ENCODE peak calls at places on chromosomes 2 and 18, in six cellular contexts. One of them, this sample, is unnamed.

GRCh38 chr2:180000434-180000833 is 6.7 kb downstream of the CWC22 start:
- DNase-seq in astrocyte of the cerebellum: no peak
- DNase-seq in astrocyte of the spinal cord: no peak
- DNase-seq in Caco-2: no peak
- DNase-seq in OCI-LY7: no peak
- DNase-seq in epithelial cell of esophagus: peak
- DNase-seq in this sample: peak

GRCh38 chr18:33906046-33906445 is 318.7 kb downstream of the NOL4 start:
- DNase-seq in epithelial cell of esophagus: no peak
- DNase-seq in astrocyte of the cerebellum: peak
- DNase-seq in Caco-2: no peak
- DNase-seq in astrocyte of the spinal cord: peak
- DNase-seq in OCI-LY7: no peak
- DNase-seq in this sample: no peak

GRCh38 chr18:9614401-9615279 is at the start of gene PPP4R1:
- DNase-seq in astrocyte of the cerebellum: no peak
- DNase-seq in astrocyte of the spinal cord: peak
- DNase-seq in Caco-2: peak
- DNase-seq in OCI-LY7: peak
- DNase-seq in epithelial cell of esophagus: peak
- DNase-seq in this sample: peak

GRCh38 chr18:21110667-21111350 is 804 bp downstream of the ROCK1 start:
- DNase-seq in OCI-LY7: peak
- DNase-seq in astrocyte of the cerebellum: no peak
- DNase-seq in Caco-2: no peak
- DNase-seq in epithelial cell of esophagus: peak
- DNase-seq in astrocyte of the spinal cord: peak
- DNase-seq in this sample: peak

GRCh38 chr2:128413014-128413717 is 94.5 kb upstream of the HS6ST1 start:
- DNase-seq in Caco-2: no peak
- DNase-seq in astrocyte of the spinal cord: no peak
- DNase-seq in OCI-LY7: no peak
- DNase-seq in epithelial cell of esophagus: no peak
- DNase-seq in astrocyte of the cerebellum: no peak
- DNase-seq in this sample: no peak

GRCh38 chr2:20015482-20016083 is 3.1 kb upstream of the MATN3 start:
- DNase-seq in astrocyte of the cerebellum: peak
- DNase-seq in astrocyte of the spinal cord: peak
- DNase-seq in OCI-LY7: peak
- DNase-seq in epithelial cell of esophagus: peak
- DNase-seq in Caco-2: no peak
- DNase-seq in this sample: peak

GRCh38 chr2:25417715-25418369 is 76.1 kb upstream of the DNMT3A start:
- DNase-seq in epithelial cell of esophagus: no peak
- DNase-seq in OCI-LY7: peak
- DNase-seq in astrocyte of the cerebellum: no peak
- DNase-seq in Caco-2: no peak
- DNase-seq in astrocyte of the spinal cord: no peak
- DNase-seq in this sample: no peak

GRCh38 chr2:5839563-5839962 is 147.4 kb downstream of the SOX11 start:
- DNase-seq in epithelial cell of esophagus: no peak
- DNase-seq in OCI-LY7: no peak
- DNase-seq in astrocyte of the spinal cord: peak
- DNase-seq in astrocyte of the cerebellum: no peak
- DNase-seq in Caco-2: no peak
- DNase-seq in this sample: no peak

GRCh38 chr18:31610841-31611240 is 19.2 kb downstream of the TTR start:
- DNase-seq in astrocyte of the spinal cord: peak
- DNase-seq in OCI-LY7: peak
- DNase-seq in epithelial cell of esophagus: peak
- DNase-seq in astrocyte of the cerebellum: no peak
- DNase-seq in Caco-2: peak
- DNase-seq in this sample: peak

GRCh38 chr2:238065447-238065846 is 4.6 kb downstream of the SCLY start:
- DNase-seq in epithelial cell of esophagus: no peak
- DNase-seq in astrocyte of the spinal cord: no peak
- DNase-seq in astrocyte of the cerebellum: no peak
- DNase-seq in OCI-LY7: no peak
- DNase-seq in Caco-2: no peak
- DNase-seq in this sample: no peak

GRCh38 chr2:73850009-73850408 is 21.2 kb downstream of the STAMBP start:
- DNase-seq in astrocyte of the cerebellum: no peak
- DNase-seq in epithelial cell of esophagus: no peak
- DNase-seq in Caco-2: no peak
- DNase-seq in OCI-LY7: no peak
- DNase-seq in astrocyte of the spinal cord: no peak
- DNase-seq in this sample: no peak

GRCh38 chr2:8983571-8983970 is 19.9 kb downstream of the MBOAT2 start:
- DNase-seq in OCI-LY7: no peak
- DNase-seq in astrocyte of the cerebellum: no peak
- DNase-seq in astrocyte of the spinal cord: peak
- DNase-seq in epithelial cell of esophagus: no peak
- DNase-seq in Caco-2: no peak
- DNase-seq in this sample: no peak

GRCh38 chr2:56013475-56013874 is 89.9 kb upstream of the EFEMP1 start:
- DNase-seq in astrocyte of the cerebellum: no peak
- DNase-seq in OCI-LY7: no peak
- DNase-seq in astrocyte of the spinal cord: no peak
- DNase-seq in epithelial cell of esophagus: peak
- DNase-seq in Caco-2: no peak
- DNase-seq in this sample: no peak

GRCh38 chr18:39635192-39635591 is 2069.6 kb upstream of the CELF4 start:
- DNase-seq in astrocyte of the spinal cord: no peak
- DNase-seq in Caco-2: no peak
- DNase-seq in OCI-LY7: no peak
- DNase-seq in astrocyte of the cerebellum: no peak
- DNase-seq in epithelial cell of esophagus: no peak
- DNase-seq in this sample: no peak

GRCh38 chr2:177397501-177398289 is 5.1 kb downstream of the AGPS start:
- DNase-seq in astrocyte of the cerebellum: peak
- DNase-seq in astrocyte of the spinal cord: peak
- DNase-seq in Caco-2: peak
- DNase-seq in epithelial cell of esophagus: peak
- DNase-seq in OCI-LY7: no peak
- DNase-seq in this sample: peak

GRCh38 chr2:3478846-3479385 is 40.4 kb downstream of the ADI1 start:
- DNase-seq in astrocyte of the cerebellum: no peak
- DNase-seq in epithelial cell of esophagus: no peak
- DNase-seq in astrocyte of the spinal cord: no peak
- DNase-seq in Caco-2: no peak
- DNase-seq in OCI-LY7: no peak
- DNase-seq in this sample: no peak

GRCh38 chr2:95267458-95268207 is 6.6 kb upstream of the PROM2 start:
- DNase-seq in astrocyte of the spinal cord: peak
- DNase-seq in astrocyte of the cerebellum: peak
- DNase-seq in epithelial cell of esophagus: no peak
- DNase-seq in OCI-LY7: no peak
- DNase-seq in Caco-2: no peak
- DNase-seq in this sample: no peak

GRCh38 chr2:12363569-12363968 is 353.2 kb upstream of the TRIB2 start:
- DNase-seq in astrocyte of the cerebellum: no peak
- DNase-seq in astrocyte of the spinal cord: no peak
- DNase-seq in Caco-2: no peak
- DNase-seq in epithelial cell of esophagus: no peak
- DNase-seq in OCI-LY7: no peak
- DNase-seq in this sample: no peak

GRCh38 chr2:97734061-97734912 is 20.9 kb downstream of the ZAP70 start:
- DNase-seq in epithelial cell of esophagus: no peak
- DNase-seq in astrocyte of the spinal cord: no peak
- DNase-seq in OCI-LY7: no peak
- DNase-seq in Caco-2: peak
- DNase-seq in astrocyte of the cerebellum: no peak
- DNase-seq in this sample: no peak

GRCh38 chr2:109393211-109393610 is 220.6 kb downstream of the SEPTIN10 start:
- DNase-seq in OCI-LY7: no peak
- DNase-seq in astrocyte of the cerebellum: no peak
- DNase-seq in astrocyte of the spinal cord: no peak
- DNase-seq in epithelial cell of esophagus: no peak
- DNase-seq in Caco-2: no peak
- DNase-seq in this sample: no peak

GRCh38 chr18:31678425-31678824 is 6.0 kb downstream of the B4GALT6 start:
- DNase-seq in astrocyte of the spinal cord: no peak
- DNase-seq in astrocyte of the cerebellum: no peak
- DNase-seq in epithelial cell of esophagus: no peak
- DNase-seq in OCI-LY7: no peak
- DNase-seq in Caco-2: no peak
- DNase-seq in this sample: no peak

GRCh38 chr2:171895781-171896180 is 1.7 kb upstream of the SLC25A12 start:
- DNase-seq in Caco-2: no peak
- DNase-seq in astrocyte of the spinal cord: no peak
- DNase-seq in epithelial cell of esophagus: no peak
- DNase-seq in astrocyte of the cerebellum: no peak
- DNase-seq in OCI-LY7: no peak
- DNase-seq in this sample: no peak

GRCh38 chr2:210428415-210429179 is 48.0 kb downstream of the LANCL1 start:
- DNase-seq in OCI-LY7: no peak
- DNase-seq in astrocyte of the spinal cord: no peak
- DNase-seq in astrocyte of the cerebellum: no peak
- DNase-seq in Caco-2: no peak
- DNase-seq in epithelial cell of esophagus: peak
- DNase-seq in this sample: peak
- H3K4me3 ChIP-seq in OCI-LY7: no peak
- H3K4me3 ChIP-seq in astrocyte of the spinal cord: no peak
- H3K4me3 ChIP-seq in astrocyte of the cerebellum: no peak
- H3K4me3 ChIP-seq in Caco-2: no peak
- H3K4me3 ChIP-seq in epithelial cell of esophagus: no peak
- H3K4me3 ChIP-seq in this sample: no peak

DNA sequence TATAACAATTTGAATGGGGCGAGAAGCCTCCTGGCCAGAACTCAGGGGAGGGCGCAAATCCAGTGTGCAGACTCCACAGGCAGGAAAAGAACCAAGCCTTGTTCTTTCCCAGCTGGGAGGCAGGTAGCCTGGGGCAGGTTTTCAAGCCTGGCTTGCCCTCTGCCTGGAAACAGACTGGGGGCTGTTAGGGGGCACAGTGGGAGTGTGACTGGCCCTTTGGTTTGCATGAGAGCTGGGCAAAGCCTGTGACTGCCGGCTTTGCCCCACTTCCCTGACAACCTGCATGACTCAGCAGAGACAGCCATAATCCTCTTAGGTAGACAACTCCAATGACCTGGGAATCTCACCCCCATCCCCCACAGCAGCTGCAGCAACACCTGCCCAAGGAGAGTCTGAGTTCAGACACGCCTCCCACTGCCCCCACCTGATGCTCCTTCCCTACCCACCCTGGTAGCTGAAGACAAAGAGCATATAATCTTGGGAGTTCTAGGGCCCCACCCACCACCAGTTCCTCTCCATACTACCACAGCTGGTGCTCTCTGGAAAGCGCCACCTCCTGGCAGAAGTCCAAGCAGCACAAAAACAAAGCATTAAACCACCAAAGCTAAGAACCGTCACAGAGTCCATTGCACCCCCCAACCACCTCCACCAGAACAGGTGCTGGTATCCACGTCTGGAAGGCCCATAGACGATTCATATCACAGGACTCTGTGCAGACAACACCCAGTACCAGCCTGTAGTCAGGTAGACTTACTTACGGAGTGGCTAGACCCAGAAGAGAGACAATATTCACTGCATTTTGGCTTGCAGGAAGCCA is 402.5 kb downstream of the STK39 start:
- DNase-seq in Caco-2: peak
- DNase-seq in astrocyte of the spinal cord: no peak
- DNase-seq in epithelial cell of esophagus: peak
- DNase-seq in OCI-LY7: peak
- DNase-seq in astrocyte of the cerebellum: no peak
- DNase-seq in this sample: peak
- TF ChIP-seq CTCF in Caco-2: peak
- TF ChIP-seq CTCF in astrocyte of the spinal cord: no peak
- TF ChIP-seq CTCF in epithelial cell of esophagus: no peak
- TF ChIP-seq CTCF in OCI-LY7: peak
- TF ChIP-seq CTCF in astrocyte of the cerebellum: no peak
- TF ChIP-seq CTCF in this sample: no peak

GRCh38 chr2:216633616-216634316 is 546 bp downstream of the IGFBP2 start:
- DNase-seq in Caco-2: no peak
- DNase-seq in epithelial cell of esophagus: no peak
- DNase-seq in astrocyte of the cerebellum: no peak
- DNase-seq in OCI-LY7: no peak
- DNase-seq in astrocyte of the spinal cord: no peak
- DNase-seq in this sample: no peak
- H3K4me3 ChIP-seq in Caco-2: peak
- H3K4me3 ChIP-seq in epithelial cell of esophagus: peak
- H3K4me3 ChIP-seq in astrocyte of the cerebellum: peak
- H3K4me3 ChIP-seq in OCI-LY7: no peak
- H3K4me3 ChIP-seq in astrocyte of the spinal cord: peak
- H3K4me3 ChIP-seq in this sample: peak

DNA sequence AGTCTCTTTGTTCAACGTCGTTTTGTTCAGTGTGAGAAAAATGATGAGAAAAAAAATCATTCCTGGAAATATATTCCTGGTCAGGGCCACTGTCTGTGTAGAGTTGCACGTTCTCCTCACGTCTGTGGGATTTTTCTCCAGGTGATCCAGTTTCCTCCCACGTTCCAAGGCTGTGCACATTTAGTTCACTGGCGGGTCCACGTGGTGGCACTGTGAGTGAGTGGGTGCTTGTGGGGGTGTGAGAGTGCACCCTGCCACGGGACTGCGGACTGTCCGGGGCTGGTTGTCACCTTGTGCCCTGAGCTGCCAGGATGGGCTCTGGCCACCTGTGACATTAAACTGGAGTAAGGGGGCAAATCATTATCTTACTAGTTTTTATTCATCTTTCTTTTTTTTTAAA is 30.3 kb upstream of the ACYP2 start:
- DNase-seq in astrocyte of the cerebellum: no peak
- DNase-seq in Caco-2: no peak
- DNase-seq in astrocyte of the spinal cord: no peak
- DNase-seq in epithelial cell of esophagus: no peak
- DNase-seq in OCI-LY7: no peak
- DNase-seq in this sample: no peak
- TF ChIP-seq CTCF in astrocyte of the cerebellum: no peak
- TF ChIP-seq CTCF in Caco-2: no peak
- TF ChIP-seq CTCF in astrocyte of the spinal cord: no peak
- TF ChIP-seq CTCF in epithelial cell of esophagus: no peak
- TF ChIP-seq CTCF in OCI-LY7: peak
- TF ChIP-seq CTCF in this sample: no peak

This sample was measured in bronchial epithelial cell.